ENCODE peak calls at places on chromosomes 6 and 20, in eight cellular contexts. A is HT-29, C is HTR-8/SVneo, X is NCI-H1092, O is GM06990, P is HT1080, Q is NCI-H1105, S is lower leg skin. L is an unnamed sample.
A peak's percentile ranks its signal among the peaks of the same experiment; 100 is the strongest.

GRCh38 chr20:46552460-46553420 is 2.3 kb upstream of the OCSTAMP start:
- DNase-seq in P (peak; percentile 54), S (peak; percentile 42), O (peak; percentile 71), Q (no peak), X (no peak), C (no peak), A (no peak), L (peak; percentile 85)

GRCh38 chr6:163327165-163327880 is 87.2 kb upstream of the QKI start:
- DNase-seq in Q (no peak), P (no peak), C (no peak), O (no peak), A (no peak), X (no peak), S (peak; percentile 61), L (no peak)

GRCh38 chr6:78561015-78561414 is 306.3 kb upstream of the IRAK1BP1 start:
- DNase-seq in P (peak; percentile 33), A (no peak), O (no peak), X (no peak), Q (no peak), C (no peak), S (no peak), L (no peak)

GRCh38 chr20:4045741-4046140 is 30.4 kb upstream of the RNF24 start:
- DNase-seq in A (no peak), O (no peak), S (no peak), C (peak; percentile 86), X (no peak), P (peak; percentile 96), Q (no peak), L (no peak)

GRCh38 chr6:72466971-72467566 is 154.8 kb upstream of the KCNQ5 start:
- DNase-seq in C (no peak), O (no peak), Q (peak; percentile 82), A (no peak), S (no peak), X (peak; percentile 38), P (no peak), L (no peak)

GRCh38 chr6:8027965-8028651 is 36.1 kb downstream of the BLOC1S5 start:
- DNase-seq in P (peak; percentile 23), S (no peak), A (no peak), Q (no peak), X (no peak), O (no peak), C (no peak), L (no peak)

GRCh38 chr6:158647501-158647900 is 2.4 kb upstream of the SYTL3 start:
- DNase-seq in C (no peak), Q (peak; percentile 44), P (no peak), X (no peak), O (no peak), A (no peak), S (peak; percentile 10), L (no peak)

GRCh38 chr20:46118481-46119020 is 437 bp downstream of the CD40 start:
- DNase-seq in O (peak; percentile 71), P (no peak), S (no peak), A (no peak), Q (no peak), X (no peak), C (no peak), L (peak; percentile 70)

GRCh38 chr6:56649053-56649769 is 6.5 kb upstream of the DST start:
- DNase-seq in X (peak; percentile 33), C (no peak), O (no peak), A (peak; percentile 79), S (no peak), Q (peak; percentile 78), P (no peak), L (no peak)

GRCh38 chr6:123214433-123214832 is 218.4 kb downstream of the CLVS2 start:
- DNase-seq in S (no peak), X (no peak), C (no peak), P (no peak), Q (no peak), A (no peak), O (no peak), L (no peak)

GRCh38 chr20:41534842-41535241 is 83.3 kb downstream of the CHD6 start:
- DNase-seq in X (no peak), O (no peak), P (no peak), A (no peak), C (no peak), Q (no peak), S (no peak), L (no peak)

L was measured in natural killer cell treated with Interleukin-12 subunit alpha and Interleukin-12 subunit beta and Interleukin-15 and Interleukin-18, amount 100 ng/mL, for 72 hours.